ENCODE peak calls at places on chromosome 10, in eight cellular contexts. S, Q, V, U, C, N, P and R are unnamed samples.
A peak's percentile ranks its signal among the peaks of the same experiment; 100 is the strongest.

GRCh38 chr10:42951486-42952251 is 125.2 kb upstream of the RET start:
- DNase-seq in S (no peak), Q (no peak), V (peak; percentile 81), U (no peak), C (no peak), N (no peak), P (no peak), R (no peak)

GRCh38 chr10:9362721-9363120 is 1308.2 kb downstream of the GATA3 start:
- DNase-seq in S (no peak), Q (no peak), V (no peak), U (no peak), C (no peak), N (no peak), P (no peak), R (no peak)

GRCh38 chr10:103564799-103565365 is 71.4 kb downstream of the NEURL1 start:
- DNase-seq in S (no peak), Q (peak; percentile 43), V (peak; percentile 95), U (peak; percentile 26), C (peak; percentile 42), N (peak; percentile 83), P (peak; percentile 64), R (peak; percentile 49)

GRCh38 chr10:44926771-44927751 is 15.9 kb downstream of the TMEM72 start:
- DNase-seq in S (no peak), Q (no peak), V (no peak), U (peak; percentile 52), C (no peak), N (no peak), P (no peak), R (peak; percentile 80)

GRCh38 chr10:70379581-70380176 is 2.7 kb downstream of the LRRC20 start:
- DNase-seq in S (no peak), Q (peak; percentile 50), V (peak; percentile 70), U (no peak), C (no peak), N (peak; percentile 64), P (peak; percentile 83), R (peak; percentile 50)

GRCh38 chr10:50362547-50363125 is 111.3 kb upstream of the ASAH2 start:
- DNase-seq in S (peak; percentile 79), Q (peak; percentile 20), V (no peak), U (no peak), C (no peak), N (no peak), P (no peak), R (peak; percentile 23)

GRCh38 chr10:123150986-123151738 is 3.0 kb upstream of the BUB3 start:
- DNase-seq in S (no peak), Q (no peak), V (peak; percentile 83), U (no peak), C (no peak), N (peak; percentile 52), P (no peak), R (peak; percentile 42)

GRCh38 chr10:102814873-102815661 is 22.1 kb downstream of the CYP17A1 start:
- DNase-seq in S (no peak), Q (no peak), V (no peak), U (peak; percentile 90), C (no peak), N (peak; percentile 31), P (no peak), R (no peak)

GRCh38 chr10:102433619-102434046 is 1.3 kb upstream of the CUEDC2 start:
- DNase-seq in S (no peak), Q (no peak), V (no peak), U (no peak), C (no peak), N (no peak), P (no peak), R (peak; percentile 74)

GRCh38 chr10:61760943-61761824 is 98.5 kb downstream of the CABCOCO1 start:
- DNase-seq in S (no peak), Q (no peak), V (no peak), U (no peak), C (no peak), N (no peak), P (no peak), R (no peak)

GRCh38 chr10:70549962-70550845 is 52.3 kb downstream of the PRF1 start:
- DNase-seq in S (peak; percentile 17), Q (peak; percentile 60), V (peak; percentile 92), U (peak; percentile 44), C (peak; percentile 42), N (peak; percentile 88), P (peak; percentile 84), R (peak; percentile 78)

GRCh38 chr10:97428572-97428981 is 2.6 kb downstream of the PGAM1 start:
- DNase-seq in S (no peak), Q (no peak), V (no peak), U (no peak), C (no peak), N (no peak), P (no peak), R (peak; percentile 70)

GRCh38 chr10:132540456-132540855 is 2.9 kb downstream of the INPP5A start:
- DNase-seq in S (no peak), Q (no peak), V (no peak), U (no peak), C (no peak), N (no peak), P (no peak), R (peak; percentile 51)
- H3K4me3 ChIP-seq in S (peak overlapping the region; percentile 78), Q (no peak overlapping the region), V (no peak overlapping the region), U (no peak overlapping the region), C (no peak overlapping the region), N (no peak overlapping the region), P (no peak overlapping the region), R (peak overlapping the region; percentile 92)

GRCh38 chr10:86654411-86655172 is at the start of gene OPN4:
- DNase-seq in S (no peak), Q (no peak), V (no peak), U (no peak), C (no peak), N (peak; percentile 26), P (no peak), R (peak; percentile 42)
- TF ChIP-seq MAX in S (no peak), Q (no peak), V (no peak), U (no peak), C (no peak), N (no peak), P (no peak), R (no peak)

DNA sequence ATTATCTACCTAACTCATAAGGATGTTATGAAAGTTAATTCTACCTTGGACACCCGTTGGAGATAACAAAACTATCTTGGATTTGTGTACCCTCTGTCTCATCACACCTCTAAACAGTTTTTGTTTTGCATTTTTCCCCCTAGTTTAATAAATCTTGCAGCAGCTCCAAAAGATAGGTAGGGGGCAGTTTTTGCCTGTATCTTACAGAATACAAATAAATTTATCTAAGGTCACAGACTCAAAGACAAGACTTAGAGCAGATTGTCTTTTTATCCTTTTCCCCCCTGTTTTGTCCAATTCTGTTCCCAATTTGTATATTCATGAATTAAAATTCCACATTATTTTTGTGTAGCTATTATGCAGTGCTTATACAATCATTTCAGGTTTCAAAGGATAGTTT is 5.0 kb upstream of the SORCS1 start:
- DNase-seq in S (no peak), Q (no peak), V (no peak), U (no peak), C (no peak), N (peak; percentile 30), P (no peak), R (no peak)
- TF ChIP-seq CTCF in S (no peak), Q (no peak), V (no peak), U (no peak), C (no peak), N (no peak), P (no peak), R (no peak)

GRCh38 chr10:59108296-59108695 is 68.1 kb upstream of the PHYHIPL start:
- DNase-seq in S (no peak), Q (no peak), V (no peak), U (peak; percentile 57), C (no peak), N (no peak), P (no peak), R (no peak)

GRCh38 chr10:59109826-59110225 is 66.6 kb upstream of the PHYHIPL start:
- DNase-seq in S (no peak), Q (no peak), V (no peak), U (no peak), C (no peak), N (no peak), P (no peak), R (no peak)

GRCh38 chr10:59107147-59107546 is 69.3 kb upstream of the PHYHIPL start:
- DNase-seq in S (peak; percentile 26), Q (no peak), V (no peak), U (peak; percentile 78), C (no peak), N (no peak), P (no peak), R (no peak)

GRCh38 chr10:59106441-59106840 is 70.0 kb upstream of the PHYHIPL start:
- DNase-seq in S (peak; percentile 24), Q (no peak), V (no peak), U (no peak), C (no peak), N (no peak), P (no peak), R (no peak)

GRCh38 chr10:59108886-59109288 is 67.6 kb upstream of the PHYHIPL start:
- DNase-seq in S (no peak), Q (peak; percentile 25), V (no peak), U (peak; percentile 61), C (no peak), N (no peak), P (no peak), R (no peak)
- H3K4me3 ChIP-seq in S (no peak overlapping the region), Q (no peak overlapping the region), V (no peak overlapping the region), U (peak overlapping the region; percentile 12), C (no peak overlapping the region), N (no peak overlapping the region), P (no peak overlapping the region), R (no peak overlapping the region)

DNA sequence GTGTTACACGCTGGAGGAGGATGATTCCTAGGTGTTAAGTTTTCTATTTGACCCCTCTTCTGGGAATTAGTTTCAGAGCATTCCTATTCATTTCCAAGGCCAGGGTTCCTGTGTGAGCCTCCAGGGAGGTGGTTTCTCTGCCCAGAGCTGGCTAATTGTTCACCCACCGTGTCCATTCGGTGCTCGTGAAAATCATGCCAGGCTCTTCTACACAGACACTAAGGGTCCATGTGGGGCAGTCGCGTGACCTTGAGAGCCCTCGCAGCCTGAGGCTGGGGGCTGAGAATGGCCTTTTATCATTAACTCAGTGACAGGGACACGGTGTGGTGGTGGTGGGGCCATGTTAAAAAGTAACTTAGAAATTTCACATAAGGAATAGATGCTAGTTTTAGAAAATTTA is 83.7 kb downstream of the EMX2 start:
- DNase-seq in S (no peak), Q (no peak), V (peak; percentile 4), U (no peak), C (no peak), N (no peak), P (no peak), R (no peak)
- TF ChIP-seq MAX in S (no peak), Q (no peak), V (no peak), U (no peak), C (no peak), N (no peak), P (no peak), R (no peak)

GRCh38 chr10:110642204-110642979 is 1.7 kb upstream of the RBM20 start:
- DNase-seq in S (no peak), Q (no peak), V (no peak), U (no peak), C (no peak), N (no peak), P (no peak), R (no peak)
- TF ChIP-seq CTCF in S (no peak), Q (no peak), V (no peak), U (no peak), C (no peak), N (no peak), P (no peak), R (no peak)

GRCh38 chr10:72953687-72954086 is 919 bp downstream of the PLA2G12B start:
- DNase-seq in S (no peak), Q (no peak), V (peak; percentile 57), U (peak; percentile 21), C (no peak), N (peak; percentile 27), P (no peak), R (no peak)
- H3K4me3 ChIP-seq in S (no peak overlapping the region), Q (no peak overlapping the region), V (no peak overlapping the region), U (peak overlapping the region; percentile 73), C (no peak overlapping the region), N (no peak overlapping the region), P (no peak overlapping the region), R (no peak overlapping the region)

GRCh38 chr10:35216303-35216905 is 89.8 kb downstream of the CREM start:
- DNase-seq in S (no peak), Q (no peak), V (no peak), U (peak; percentile 29), C (no peak), N (no peak), P (no peak), R (peak; percentile 14)
- TF ChIP-seq MAX in S (no peak), Q (no peak), V (no peak), U (no peak), C (no peak), N (no peak), P (no peak), R (no peak)